ENCODE peak calls at places on chromosomes 7 and 10, in seven cellular contexts. H is osteoblast, P is transverse colon, Q is left ventricle myocardium inferior, Y is upper lobe of right lung, I is thoracic aorta, X is A549. S is an unnamed sample.

GRCh38 chr10:57696641-57697040 is 571.1 kb downstream of the IPMK start:
- DNase-seq in H (peak), X (peak), Y (no peak), Q (no peak), I (no peak), P (no peak), S (no peak)

GRCh38 chr10:93991101-93991500 is 2.6 kb upstream of the PLCE1 start:
- DNase-seq in Y (no peak), I (no peak), X (no peak), H (no peak), Q (no peak), P (no peak), S (no peak)

GRCh38 chr7:105759670-105760548 is 116.5 kb downstream of the ATXN7L1 start:
- DNase-seq in H (no peak), Q (no peak), P (peak), I (no peak), X (peak), Y (no peak), S (no peak)

GRCh38 chr7:55177589-55178261 is 158.9 kb downstream of the EGFR start:
- DNase-seq in Y (peak), P (peak), Q (peak), H (peak), I (no peak), X (no peak), S (no peak)

GRCh38 chr7:25037325-25037724 is 57.3 kb upstream of the OSBPL3 start:
- DNase-seq in X (no peak), Y (no peak), Q (no peak), I (no peak), P (no peak), H (peak), S (no peak)

GRCh38 chr7:25083201-25083600 is 41.9 kb downstream of the CYCS start:
- DNase-seq in Y (no peak), Q (no peak), H (no peak), I (no peak), P (no peak), X (no peak), S (no peak)

GRCh38 chr7:34718867-34719266 is 60.8 kb downstream of the NPSR1 start:
- DNase-seq in Y (no peak), P (no peak), Q (no peak), I (no peak), X (no peak), H (no peak), S (no peak)

GRCh38 chr7:148535227-148535626 is 55.3 kb upstream of the C7orf33 start:
- DNase-seq in H (peak), I (no peak), X (no peak), Y (no peak), Q (no peak), P (peak), S (peak)

GRCh38 chr7:101696-102376 is 90.5 kb upstream of the FAM20C start:
- DNase-seq in P (no peak), Q (no peak), Y (peak), H (peak), I (no peak), X (no peak), S (no peak)

GRCh38 chr7:42093361-42093905 is 143.6 kb downstream of the GLI3 start:
- DNase-seq in I (no peak), Q (no peak), P (no peak), H (no peak), X (no peak), Y (no peak), S (no peak)

GRCh38 chr10:61822781-61823230 is 78.7 kb upstream of the ARID5B start:
- DNase-seq in Y (no peak), I (no peak), H (no peak), Q (no peak), P (no peak), X (no peak), S (no peak)

GRCh38 chr7:47227762-47228177 is 354.1 kb downstream of the TNS3 start:
- DNase-seq in X (peak), P (peak), I (no peak), Y (no peak), H (peak), Q (no peak), S (no peak)

GRCh38 chr7:157555921-157556320 is 219.1 kb downstream of the DNAJB6 start:
- DNase-seq in Y (peak), I (no peak), X (no peak), Q (no peak), H (no peak), P (no peak), S (peak)

GRCh38 chr10:80320377-80320776 is 30.9 kb upstream of the MAT1A start:
- DNase-seq in Y (no peak), Q (no peak), H (no peak), I (no peak), X (no peak), P (no peak), S (no peak)

GRCh38 chr10:15141136-15142067 is 27.1 kb downstream of the NMT2 start:
- DNase-seq in X (no peak), I (no peak), Q (no peak), P (no peak), Y (no peak), H (peak), S (no peak)

GRCh38 chr7:38413784-38414183 is 140.3 kb upstream of the TARP start:
- DNase-seq in I (no peak), X (no peak), Y (no peak), H (no peak), P (no peak), Q (no peak), S (no peak)

GRCh38 chr7:66344166-66344565 is 139.0 kb downstream of the TPST1 start:
- DNase-seq in Q (no peak), Y (no peak), P (no peak), H (no peak), I (no peak), X (no peak), S (no peak)

GRCh38 chr10:34523017-34523767 is 291.9 kb downstream of the PARD3 start:
- DNase-seq in P (no peak), I (no peak), Q (no peak), Y (no peak), H (no peak), X (no peak), S (no peak)

GRCh38 chr10:32140403-32140802 is 84.2 kb upstream of the KIF5B start:
- DNase-seq in Y (no peak), P (no peak), X (no peak), H (no peak), I (no peak), Q (no peak), S (no peak)
- H3K27ac ChIP-seq in Y (no peak), P (peak), X (peak), H (no peak), I (no peak), Q (peak), S (no peak)

GRCh38 chr10:84076540-84077195 is 62.6 kb upstream of the GHITM start:
- DNase-seq in I (no peak), P (no peak), Q (no peak), H (no peak), X (no peak), Y (no peak), S (no peak)
- TF ChIP-seq CTCF in I (no peak), P (peak), Q (peak), H (peak), X (no peak), Y (no peak), S (no peak)

GRCh38 chr10:97888641-97889262 is 39.1 kb downstream of the GOLGA7B start:
- DNase-seq in P (peak), X (peak), Q (no peak), I (no peak), Y (peak), H (peak), S (no peak)
- H3K4me3 ChIP-seq in P (no peak), X (peak), Q (no peak), I (no peak), Y (no peak), H (no peak), S (no peak)

GRCh38 chr7:16130127-16131110 is 290.9 kb downstream of the CRPPA start:
- DNase-seq in P (no peak), H (peak), Y (no peak), Q (no peak), I (no peak), X (no peak), S (no peak)

GRCh38 chr7:16129431-16130126 is 291.8 kb downstream of the CRPPA start:
- DNase-seq in Q (no peak), X (no peak), I (no peak), H (peak), P (no peak), Y (no peak), S (no peak)
- H3K27ac ChIP-seq in Q (peak), X (no peak), I (no peak), H (peak), P (no peak), Y (no peak), S (no peak)

DNA sequence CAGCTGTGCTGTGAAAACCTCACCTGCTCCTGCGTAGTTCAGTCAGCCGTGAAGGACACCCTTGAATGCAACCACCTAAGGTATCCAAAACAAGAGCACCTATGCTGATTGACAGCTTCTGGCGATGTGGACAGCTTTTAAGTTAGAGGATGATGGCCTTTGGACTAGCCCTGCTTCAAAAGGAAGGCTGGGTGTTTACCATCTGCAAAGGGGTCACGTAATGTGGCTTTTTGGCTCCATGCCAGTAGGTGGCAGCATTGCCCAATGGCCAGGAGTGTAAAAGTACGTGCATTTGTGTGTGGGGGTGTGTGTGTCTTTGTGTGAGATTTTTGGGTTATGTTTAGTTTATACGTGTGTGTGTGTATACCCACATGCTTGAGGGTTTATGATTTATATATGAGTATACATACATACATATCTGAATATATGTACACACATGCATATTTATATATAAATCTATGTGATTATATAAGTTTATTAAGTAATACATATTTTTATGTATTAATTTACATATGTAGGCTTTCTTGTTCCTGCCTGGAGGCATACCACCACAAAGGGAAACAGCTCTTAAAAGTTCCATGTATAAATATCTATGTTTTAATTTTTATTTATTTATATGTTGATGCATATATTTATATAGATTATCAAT is 236.3 kb upstream of the ANKRD30A start:
- DNase-seq in I (no peak), Q (no peak), X (peak), Y (no peak), H (no peak), P (peak), S (no peak)
- TF ChIP-seq CTCF in I (no peak), Q (no peak), X (peak), Y (no peak), H (no peak), P (no peak), S (no peak)

GRCh38 chr7:44883961-44884360 is 1.4 kb downstream of the PURB start:
- DNase-seq in I (no peak), X (no peak), P (no peak), Y (no peak), Q (no peak), H (no peak), S (no peak)

GRCh38 chr7:44881066-44881600 is 4.2 kb downstream of the PURB start:
- DNase-seq in Y (no peak), I (no peak), X (no peak), P (no peak), Q (no peak), H (no peak), S (no peak)

GRCh38 chr7:44881610-44882009 is 3.7 kb downstream of the PURB start:
- DNase-seq in P (no peak), Y (no peak), I (no peak), Q (no peak), X (no peak), H (no peak), S (no peak)

GRCh38 chr7:44884553-44885393 is 557 bp downstream of the PURB start:
- DNase-seq in Y (peak), I (no peak), X (no peak), Q (peak), P (peak), H (peak), S (no peak)

DNA sequence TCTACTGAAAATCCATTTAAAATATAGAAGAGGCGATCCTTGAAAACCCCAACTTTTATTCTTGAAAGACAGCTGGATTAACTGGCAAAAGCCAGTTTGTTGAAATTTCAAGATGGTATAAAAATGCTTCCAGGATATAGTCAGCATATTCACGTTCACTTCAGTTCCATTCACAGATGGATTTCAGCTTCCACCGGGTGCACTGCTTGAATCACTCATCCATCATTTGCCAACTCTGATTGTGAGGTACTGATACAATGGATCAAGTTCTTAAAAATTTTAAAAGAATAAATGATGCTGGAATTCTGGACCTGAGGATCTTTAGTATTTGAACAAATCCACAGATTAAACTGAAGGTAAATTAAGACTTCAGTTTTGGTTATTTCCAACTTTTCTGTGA is 2.4 kb downstream of the PURB start:
- DNase-seq in P (no peak), Y (no peak), X (no peak), H (no peak), I (no peak), Q (no peak), S (no peak)
- H3K4me3 ChIP-seq in P (peak), Y (peak), X (peak), H (peak), I (peak), Q (peak), S (peak)

GRCh38 chr10:113052076-113052830 is 102.2 kb downstream of the TCF7L2 start:
- DNase-seq in H (no peak), I (no peak), P (no peak), Q (no peak), Y (no peak), X (no peak), S (no peak)

GRCh38 chr10:113055458-113055857 is 105.4 kb downstream of the TCF7L2 start:
- DNase-seq in I (no peak), X (no peak), H (no peak), Y (no peak), Q (no peak), P (no peak), S (no peak)

GRCh38 chr10:113053091-113053490 is 103.0 kb downstream of the TCF7L2 start:
- DNase-seq in I (peak), Y (no peak), Q (peak), X (no peak), H (no peak), P (no peak), S (peak)

GRCh38 chr10:113056030-113056429 is 106.0 kb downstream of the TCF7L2 start:
- DNase-seq in H (no peak), I (no peak), Q (no peak), P (no peak), Y (no peak), X (no peak), S (no peak)

DNA sequence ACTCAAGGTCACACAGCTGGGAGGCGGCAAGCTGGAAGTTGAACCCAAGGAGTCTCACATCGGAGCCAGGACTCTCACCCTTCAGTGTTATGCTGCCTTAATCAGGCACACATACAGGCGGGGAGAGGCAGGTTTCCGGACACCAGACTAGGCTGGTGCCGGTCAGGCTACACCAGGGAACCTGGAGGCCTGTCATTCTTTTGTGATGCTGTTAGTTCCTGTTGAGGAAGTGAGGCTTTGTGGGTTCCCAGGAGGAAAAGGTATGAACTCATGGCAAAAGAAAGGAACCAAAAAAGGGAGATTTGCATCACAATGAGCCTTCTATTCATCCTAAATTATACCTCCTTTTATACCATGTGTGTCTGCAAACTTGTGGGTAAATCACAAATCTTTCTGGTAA is 103.8 kb downstream of the TCF7L2 start:
- DNase-seq in I (no peak), Y (no peak), H (no peak), Q (no peak), X (no peak), P (no peak), S (no peak)
- H3K27ac ChIP-seq in I (peak), Y (peak), H (peak), Q (peak), X (peak), P (no peak), S (peak)

DNA sequence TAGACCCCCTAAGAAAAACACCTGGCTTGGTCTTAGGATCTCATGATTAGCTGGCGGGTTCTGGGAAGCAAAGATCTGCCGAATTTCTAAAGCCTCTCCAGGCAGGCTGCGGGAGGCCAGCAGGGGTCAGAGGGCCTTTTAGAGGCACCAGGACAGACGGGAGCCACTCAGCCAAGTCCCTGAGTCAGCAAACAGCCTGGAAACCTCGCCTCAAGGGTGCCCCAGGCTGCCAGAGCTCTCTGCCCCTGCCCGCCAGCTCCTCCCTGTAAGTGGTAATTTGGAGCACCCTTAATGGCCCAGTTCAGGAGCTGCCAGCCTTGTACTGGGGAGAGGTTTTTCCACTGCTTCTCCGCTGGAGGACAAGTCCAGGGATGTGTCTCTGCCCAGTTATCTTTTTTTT is 88.7 kb downstream of the HIP1 start:
- DNase-seq in I (no peak), P (no peak), Q (no peak), X (no peak), Y (peak), H (peak), S (no peak)
- TF ChIP-seq CTCF in I (no peak), P (no peak), Q (no peak), X (peak), Y (no peak), H (peak), S (no peak)

GRCh38 chr10:21528452-21529235 is 3.2 kb upstream of the SKIDA1 start:
- DNase-seq in X (no peak), I (no peak), Q (no peak), P (no peak), Y (no peak), H (no peak), S (no peak)

GRCh38 chr10:21526184-21526951 is 886 bp upstream of the SKIDA1 start:
- DNase-seq in I (peak), Y (peak), Q (peak), X (peak), H (peak), P (peak), S (peak)

GRCh38 chr10:21525367-21526183 is at the start of gene SKIDA1:
- DNase-seq in X (peak), I (peak), H (peak), Q (peak), P (peak), Y (peak), S (peak)

GRCh38 chr10:21527634-21528451 is 2.4 kb upstream of the SKIDA1 start:
- DNase-seq in Q (no peak), P (no peak), I (no peak), Y (no peak), H (peak), X (no peak), S (no peak)

DNA sequence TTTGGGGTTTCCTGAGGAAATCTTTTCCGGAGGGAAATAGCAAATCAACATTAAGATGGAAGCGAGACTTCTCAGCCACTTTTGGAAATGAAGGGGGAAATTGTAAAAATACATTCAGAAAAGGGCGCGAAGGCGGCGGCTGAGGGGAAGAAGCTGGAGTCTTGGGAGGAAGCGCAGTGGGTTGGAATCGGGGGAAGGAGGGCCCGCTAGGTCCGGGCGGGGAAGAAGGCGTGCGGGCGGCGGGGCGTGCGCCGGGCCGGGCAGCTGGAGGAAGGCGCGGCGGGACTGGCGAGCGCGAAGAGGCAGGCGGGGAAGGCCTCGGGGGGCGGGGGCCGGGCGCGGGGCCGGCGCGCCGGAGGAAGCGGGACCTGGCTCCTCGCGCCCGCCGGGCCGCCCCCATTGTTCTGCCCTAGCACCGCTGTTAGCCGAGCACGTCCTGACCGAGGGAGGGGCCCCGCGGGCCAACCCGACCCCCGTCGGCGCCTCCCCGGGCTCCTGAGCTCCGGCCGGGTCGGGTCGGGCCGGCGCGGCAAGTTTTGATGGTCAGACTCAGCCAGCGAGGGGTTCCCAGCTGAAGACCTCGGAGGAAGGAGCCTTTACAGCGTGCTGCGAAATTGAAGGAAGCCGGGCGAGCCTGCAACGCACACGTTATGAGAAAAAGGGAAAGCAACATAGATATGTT is 1.6 kb upstream of the SKIDA1 start:
- DNase-seq in Q (peak), X (no peak), H (peak), Y (peak), I (no peak), P (peak), S (no peak)
- H3K4me3 ChIP-seq in Q (peak), X (peak), H (peak), Y (peak), I (peak), P (peak), S (peak)

GRCh38 chr7:44273681-44274622 is 51.4 kb downstream of the CAMK2B start:
- DNase-seq in I (no peak), X (no peak), P (no peak), H (no peak), Y (peak), Q (no peak), S (no peak)

GRCh38 chr7:44274623-44274975 is 50.8 kb downstream of the CAMK2B start:
- DNase-seq in I (no peak), X (no peak), Y (peak), P (no peak), H (peak), Q (peak), S (no peak)

GRCh38 chr7:44275829-44276570 is 49.4 kb downstream of the CAMK2B start:
- DNase-seq in I (no peak), Q (peak), P (no peak), H (peak), Y (peak), X (no peak), S (no peak)

GRCh38 chr7:44276571-44277101 is 48.8 kb downstream of the CAMK2B start:
- DNase-seq in Q (peak), H (peak), P (no peak), X (no peak), Y (peak), I (no peak), S (no peak)

DNA sequence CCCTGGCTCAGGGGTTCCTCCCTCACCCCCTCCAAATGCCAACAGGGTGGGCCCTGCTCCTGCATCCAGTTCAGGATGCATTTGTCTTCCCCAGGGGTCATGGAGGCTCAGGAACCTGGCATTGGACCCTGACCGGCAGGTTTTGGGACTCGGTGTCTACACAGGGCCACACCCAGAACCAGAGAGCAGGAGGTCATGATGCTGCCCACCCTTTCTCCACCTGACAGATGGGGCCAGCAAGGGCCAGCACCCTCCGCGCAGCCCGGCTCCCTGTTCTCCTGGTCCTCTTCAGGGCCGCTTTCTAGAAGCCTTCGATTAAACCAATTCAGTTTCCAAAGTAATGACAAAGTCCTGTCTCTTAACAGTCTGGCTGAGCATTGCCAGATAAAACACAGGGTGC is 50.2 kb downstream of the CAMK2B start:
- DNase-seq in P (no peak), H (peak), I (no peak), Q (peak), X (no peak), Y (peak), S (no peak)
- H3K27ac ChIP-seq in P (no peak), H (no peak), I (no peak), Q (no peak), X (no peak), Y (no peak), S (no peak)